ENCODE peak calls at places on chromosome 21, in six cellular contexts. One of them, this sample, is unnamed.

GRCh38 chr21:30436986-30437385 is 3.1 kb upstream of the KRTAP15-1 start:
- DNase-seq in astrocyte of the cerebellum: no peak
- DNase-seq in GM06990: no peak
- DNase-seq in epithelial cell of proximal tubule: no peak
- DNase-seq in stomach: no peak
- DNase-seq in lower lobe of right lung: no peak
- DNase-seq in this sample: no peak

GRCh38 chr21:46295996-46296752 is 10.0 kb downstream of the YBEY start:
- DNase-seq in lower lobe of right lung: peak; percentile 90
- DNase-seq in astrocyte of the cerebellum: no peak
- DNase-seq in epithelial cell of proximal tubule: no peak
- DNase-seq in GM06990: no peak
- DNase-seq in stomach: peak; percentile 55
- DNase-seq in this sample: no peak

GRCh38 chr21:31873696-31874599 is 1.1 kb downstream of the HUNK start:
- DNase-seq in stomach: peak; percentile 51
- DNase-seq in astrocyte of the cerebellum: no peak
- DNase-seq in GM06990: peak; percentile 22
- DNase-seq in epithelial cell of proximal tubule: no peak
- DNase-seq in lower lobe of right lung: peak; percentile 57
- DNase-seq in this sample: peak; percentile 88

GRCh38 chr21:31557956-31558838 is 101.3 kb upstream of the SOD1 start:
- DNase-seq in astrocyte of the cerebellum: no peak
- DNase-seq in lower lobe of right lung: no peak
- DNase-seq in GM06990: peak; percentile 22
- DNase-seq in stomach: no peak
- DNase-seq in epithelial cell of proximal tubule: no peak
- DNase-seq in this sample: peak; percentile 78

GRCh38 chr21:45525910-45526306 is 16.3 kb downstream of the SLC19A1 start:
- DNase-seq in astrocyte of the cerebellum: no peak
- DNase-seq in stomach: peak; percentile 14
- DNase-seq in epithelial cell of proximal tubule: no peak
- DNase-seq in lower lobe of right lung: peak; percentile 20
- DNase-seq in GM06990: no peak
- DNase-seq in this sample: peak; percentile 49

GRCh38 chr21:44926364-44927101 is 5.8 kb upstream of the ITGB2 start:
- DNase-seq in GM06990: no peak
- DNase-seq in astrocyte of the cerebellum: no peak
- DNase-seq in lower lobe of right lung: peak; percentile 48
- DNase-seq in stomach: no peak
- DNase-seq in epithelial cell of proximal tubule: no peak
- DNase-seq in this sample: no peak

GRCh38 chr21:15009964-15010363 is 54.8 kb downstream of the NRIP1 start:
- DNase-seq in lower lobe of right lung: no peak
- DNase-seq in stomach: no peak
- DNase-seq in GM06990: no peak
- DNase-seq in astrocyte of the cerebellum: no peak
- DNase-seq in epithelial cell of proximal tubule: no peak
- DNase-seq in this sample: no peak

GRCh38 chr21:33325222-33326067 is 675 bp downstream of the IFNAR1 start:
- DNase-seq in GM06990: no peak
- DNase-seq in lower lobe of right lung: peak; percentile 85
- DNase-seq in epithelial cell of proximal tubule: peak; percentile 29
- DNase-seq in astrocyte of the cerebellum: no peak
- DNase-seq in stomach: peak; percentile 81
- DNase-seq in this sample: peak; percentile 73

GRCh38 chr21:18369115-18369514 is 34.5 kb downstream of the TMPRSS15 start:
- DNase-seq in epithelial cell of proximal tubule: no peak
- DNase-seq in lower lobe of right lung: no peak
- DNase-seq in astrocyte of the cerebellum: peak; percentile 26
- DNase-seq in GM06990: no peak
- DNase-seq in stomach: no peak
- DNase-seq in this sample: no peak

GRCh38 chr21:32214654-32215305 is 64.1 kb downstream of the MIS18A start:
- DNase-seq in stomach: no peak
- DNase-seq in lower lobe of right lung: no peak
- DNase-seq in astrocyte of the cerebellum: no peak
- DNase-seq in epithelial cell of proximal tubule: no peak
- DNase-seq in GM06990: no peak
- DNase-seq in this sample: peak; percentile 50

GRCh38 chr21:46054447-46054846 is 43.5 kb upstream of the COL6A2 start:
- DNase-seq in lower lobe of right lung: peak; percentile 42
- DNase-seq in stomach: no peak
- DNase-seq in astrocyte of the cerebellum: no peak
- DNase-seq in epithelial cell of proximal tubule: no peak
- DNase-seq in GM06990: no peak
- DNase-seq in this sample: peak; percentile 58

DNA sequence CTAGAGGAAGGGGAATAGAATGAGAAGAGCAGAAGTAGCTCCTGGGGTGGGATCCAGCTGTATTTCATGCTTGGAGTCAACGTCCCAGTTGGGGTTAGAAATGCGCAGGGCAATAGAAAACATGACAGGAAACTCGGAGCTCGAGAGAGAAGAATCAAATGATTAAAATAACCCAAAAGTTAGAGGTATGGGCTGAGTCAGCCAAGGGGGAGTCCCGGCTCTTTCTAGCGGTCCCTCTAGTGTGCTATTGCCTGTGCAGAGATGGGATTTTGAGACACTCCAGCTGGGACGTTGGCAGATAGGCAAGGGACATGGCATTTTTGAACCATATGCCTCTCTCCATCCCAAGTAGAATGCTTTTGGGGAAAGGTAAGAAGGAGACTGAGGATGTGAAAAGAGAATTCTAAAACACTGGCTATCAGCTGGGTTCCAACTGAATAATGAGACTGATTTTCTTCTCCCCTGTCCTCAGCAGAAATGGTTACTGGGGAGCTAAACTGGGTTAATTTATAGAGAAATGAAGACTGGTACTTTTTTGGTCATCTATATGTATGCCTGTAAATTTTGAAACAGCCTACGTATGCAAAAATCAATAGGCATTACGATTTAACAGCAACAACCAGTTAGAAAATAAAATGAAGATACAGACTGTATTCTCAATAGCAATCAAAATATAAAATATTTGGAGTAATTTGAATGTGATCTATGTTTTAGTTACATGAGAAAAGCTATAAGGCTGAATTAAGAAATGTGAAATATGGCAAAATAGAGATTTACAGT is 7.0 kb upstream of the VPS26C start:
- DNase-seq in lower lobe of right lung: no peak
- DNase-seq in stomach: no peak
- DNase-seq in epithelial cell of proximal tubule: no peak
- DNase-seq in GM06990: no peak
- DNase-seq in astrocyte of the cerebellum: no peak
- DNase-seq in this sample: no peak
- TF ChIP-seq CTCF in lower lobe of right lung: no peak
- TF ChIP-seq CTCF in stomach: no peak
- TF ChIP-seq CTCF in epithelial cell of proximal tubule: no peak
- TF ChIP-seq CTCF in GM06990: no peak
- TF ChIP-seq CTCF in astrocyte of the cerebellum: no peak
- TF ChIP-seq CTCF in this sample: no peak

GRCh38 chr21:28635541-28635940 is 357.1 kb downstream of the LTN1 start:
- DNase-seq in epithelial cell of proximal tubule: no peak
- DNase-seq in stomach: no peak
- DNase-seq in lower lobe of right lung: no peak
- DNase-seq in astrocyte of the cerebellum: no peak
- DNase-seq in GM06990: no peak
- DNase-seq in this sample: no peak

GRCh38 chr21:28633803-28634572 is 358.7 kb downstream of the LTN1 start:
- DNase-seq in epithelial cell of proximal tubule: no peak
- DNase-seq in lower lobe of right lung: no peak
- DNase-seq in GM06990: no peak
- DNase-seq in astrocyte of the cerebellum: no peak
- DNase-seq in stomach: no peak
- DNase-seq in this sample: no peak

GRCh38 chr21:28639742-28640141 is 352.9 kb downstream of the LTN1 start:
- DNase-seq in astrocyte of the cerebellum: no peak
- DNase-seq in epithelial cell of proximal tubule: no peak
- DNase-seq in GM06990: no peak
- DNase-seq in stomach: no peak
- DNase-seq in lower lobe of right lung: no peak
- DNase-seq in this sample: no peak

GRCh38 chr21:28640326-28640725 is 352.4 kb downstream of the LTN1 start:
- DNase-seq in stomach: no peak
- DNase-seq in epithelial cell of proximal tubule: no peak
- DNase-seq in lower lobe of right lung: no peak
- DNase-seq in astrocyte of the cerebellum: no peak
- DNase-seq in GM06990: no peak
- DNase-seq in this sample: no peak

DNA sequence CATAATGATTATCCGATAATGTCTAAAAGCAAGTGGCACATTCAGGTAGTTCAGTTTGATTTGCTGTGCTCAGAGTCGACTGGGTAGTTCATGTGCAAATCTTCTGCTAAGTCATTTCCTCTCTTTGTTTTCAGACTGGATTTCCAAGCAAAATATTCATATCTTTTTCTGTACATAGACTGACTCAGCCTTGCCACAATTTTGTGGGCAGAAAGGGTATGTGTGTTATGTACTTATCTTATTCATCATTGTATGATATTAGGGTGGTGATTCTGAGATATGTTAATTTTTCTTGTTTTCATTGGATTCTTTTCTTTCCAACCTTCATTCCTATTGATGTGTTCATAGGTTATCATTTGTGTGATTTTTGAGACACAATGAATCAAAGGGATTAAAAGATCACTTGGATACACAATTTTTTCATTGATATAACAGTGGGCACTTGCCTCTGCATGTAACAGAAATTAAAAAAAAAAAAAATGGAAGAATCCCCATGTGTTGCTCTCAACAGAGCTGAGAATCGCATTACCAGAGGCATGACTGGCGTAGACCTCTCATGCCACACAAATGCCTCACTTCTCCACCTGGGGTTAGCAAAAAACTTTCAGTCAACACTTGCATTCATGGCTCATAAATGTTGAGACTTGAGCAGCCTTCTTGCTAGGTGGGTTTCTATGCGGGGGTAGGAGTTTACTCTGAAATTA is 355.5 kb downstream of the LTN1 start:
- DNase-seq in GM06990: no peak
- DNase-seq in lower lobe of right lung: no peak
- DNase-seq in epithelial cell of proximal tubule: no peak
- DNase-seq in astrocyte of the cerebellum: peak; percentile 76
- DNase-seq in stomach: no peak
- DNase-seq in this sample: no peak
- TF ChIP-seq CTCF in GM06990: no peak
- TF ChIP-seq CTCF in lower lobe of right lung: no peak
- TF ChIP-seq CTCF in epithelial cell of proximal tubule: no peak
- TF ChIP-seq CTCF in astrocyte of the cerebellum: no peak
- TF ChIP-seq CTCF in stomach: no peak
- TF ChIP-seq CTCF in this sample: no peak

DNA sequence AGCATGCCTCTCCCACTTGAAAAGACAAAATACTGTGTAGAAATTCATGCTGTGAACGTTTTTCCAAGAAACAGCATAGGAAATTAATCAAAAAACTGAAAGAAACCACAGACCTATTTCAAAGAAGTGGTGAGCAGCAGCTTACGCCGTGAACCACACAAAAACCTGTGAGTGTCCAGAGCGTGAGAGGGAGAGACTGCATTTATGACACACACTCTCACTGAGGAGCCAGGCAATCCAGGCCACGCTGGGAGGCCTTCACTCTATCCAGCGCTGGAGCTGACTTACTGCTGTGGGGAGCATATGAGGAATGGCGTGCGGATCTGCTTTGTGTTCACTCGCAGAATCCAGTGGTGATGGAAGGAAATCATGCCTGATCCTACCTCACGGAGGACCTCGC is 12.7 kb downstream of the ADAMTS1 start:
- DNase-seq in epithelial cell of proximal tubule: no peak
- DNase-seq in stomach: no peak
- DNase-seq in GM06990: no peak
- DNase-seq in lower lobe of right lung: no peak
- DNase-seq in astrocyte of the cerebellum: no peak
- DNase-seq in this sample: no peak
- TF ChIP-seq CTCF in epithelial cell of proximal tubule: no peak
- TF ChIP-seq CTCF in stomach: no peak
- TF ChIP-seq CTCF in GM06990: no peak
- TF ChIP-seq CTCF in lower lobe of right lung: no peak
- TF ChIP-seq CTCF in astrocyte of the cerebellum: no peak
- TF ChIP-seq CTCF in this sample: no peak

GRCh38 chr21:39085843-39086415 is 97.3 kb downstream of the PSMG1 start:
- DNase-seq in lower lobe of right lung: no peak
- DNase-seq in stomach: no peak
- DNase-seq in astrocyte of the cerebellum: no peak
- DNase-seq in epithelial cell of proximal tubule: no peak
- DNase-seq in GM06990: no peak
- DNase-seq in this sample: no peak

GRCh38 chr21:39087976-39088370 is 95.3 kb downstream of the PSMG1 start:
- DNase-seq in lower lobe of right lung: no peak
- DNase-seq in epithelial cell of proximal tubule: no peak
- DNase-seq in GM06990: no peak
- DNase-seq in stomach: no peak
- DNase-seq in astrocyte of the cerebellum: no peak
- DNase-seq in this sample: no peak

GRCh38 chr21:39084979-39085729 is 98.1 kb downstream of the PSMG1 start:
- DNase-seq in GM06990: no peak
- DNase-seq in stomach: no peak
- DNase-seq in astrocyte of the cerebellum: no peak
- DNase-seq in epithelial cell of proximal tubule: no peak
- DNase-seq in lower lobe of right lung: no peak
- DNase-seq in this sample: no peak

GRCh38 chr21:39087238-39087975 is 95.8 kb downstream of the PSMG1 start:
- DNase-seq in astrocyte of the cerebellum: no peak
- DNase-seq in GM06990: no peak
- DNase-seq in stomach: no peak
- DNase-seq in lower lobe of right lung: no peak
- DNase-seq in epithelial cell of proximal tubule: no peak
- DNase-seq in this sample: no peak

GRCh38 chr21:39086547-39086946 is 96.7 kb downstream of the PSMG1 start:
- DNase-seq in stomach: no peak
- DNase-seq in epithelial cell of proximal tubule: no peak
- DNase-seq in astrocyte of the cerebellum: no peak
- DNase-seq in GM06990: no peak
- DNase-seq in lower lobe of right lung: no peak
- DNase-seq in this sample: no peak
- TF ChIP-seq CTCF in stomach: no peak
- TF ChIP-seq CTCF in epithelial cell of proximal tubule: no peak
- TF ChIP-seq CTCF in astrocyte of the cerebellum: peak; percentile 7
- TF ChIP-seq CTCF in GM06990: no peak
- TF ChIP-seq CTCF in lower lobe of right lung: peak; percentile 8
- TF ChIP-seq CTCF in this sample: peak; percentile 36